ENCODE peak calls at places on chromosomes 2 and 18, in eight cellular contexts. L, I, S, K, F, U, M and E are unnamed samples.

GRCh38 chr2:157173740-157174184 is 83.7 kb upstream of the GALNT5 start:
- DNase-seq in U (no peak), M (no peak), F (peak), L (no peak), K (no peak), S (peak), I (peak), E (no peak)

GRCh38 chr18:50720281-50720680 is 99.5 kb downstream of the MRO start:
- DNase-seq in L (no peak), I (no peak), F (no peak), M (no peak), S (no peak), U (no peak), K (no peak), E (no peak)

GRCh38 chr2:216695401-216695821 is at the start of gene IGFBP5:
- DNase-seq in I (peak), M (no peak), F (peak), U (peak), L (peak), K (peak), S (peak), E (no peak)

GRCh38 chr2:220198911-220199310 is 571.5 kb downstream of the SLC4A3 start:
- DNase-seq in K (no peak), M (no peak), S (no peak), I (peak), F (peak), U (peak), L (no peak), E (no peak)

GRCh38 chr18:55326134-55326533 is 261.9 kb downstream of the TCF4 start:
- DNase-seq in S (no peak), I (no peak), U (no peak), K (no peak), L (no peak), M (no peak), F (no peak), E (no peak)

GRCh38 chr2:236731767-236732580 is 162.3 kb downstream of the ACKR3 start:
- DNase-seq in K (no peak), U (no peak), I (no peak), L (no peak), M (no peak), S (no peak), F (peak), E (no peak)

GRCh38 chr2:238169708-238170251 is 11.0 kb downstream of the ERFE start:
- DNase-seq in L (no peak), K (no peak), M (no peak), S (peak), F (peak), I (peak), U (no peak), E (no peak)

GRCh38 chr2:134074619-134075018 is 179.3 kb upstream of the MGAT5 start:
- DNase-seq in I (no peak), K (no peak), U (no peak), F (no peak), L (no peak), S (no peak), M (no peak), E (no peak)

GRCh38 chr2:12769492-12770105 is 52.9 kb downstream of the TRIB2 start:
- DNase-seq in S (no peak), F (no peak), L (no peak), I (no peak), K (peak), M (no peak), U (no peak), E (no peak)

GRCh38 chr2:20264629-20265028 is 39.7 kb upstream of the SDC1 start:
- DNase-seq in K (no peak), U (no peak), S (no peak), L (no peak), I (no peak), M (no peak), F (no peak), E (no peak)

GRCh38 chr2:113157897-113158753 is 15.6 kb upstream of the PSD4 start:
- DNase-seq in I (no peak), U (no peak), F (peak), S (no peak), K (no peak), L (no peak), M (no peak), E (no peak)

GRCh38 chr2:224894356-224894755 is 147.9 kb downstream of the DOCK10 start:
- DNase-seq in F (peak), L (no peak), U (no peak), K (no peak), S (no peak), M (peak), I (no peak), E (no peak)

GRCh38 chr18:2590303-2590702 is 18.9 kb downstream of the NDC80 start:
- DNase-seq in U (no peak), S (no peak), L (no peak), K (no peak), F (no peak), I (no peak), M (no peak), E (no peak)

GRCh38 chr2:12819098-12819465 is 102.3 kb downstream of the TRIB2 start:
- DNase-seq in F (peak), K (no peak), U (no peak), M (no peak), I (peak), S (no peak), L (no peak), E (no peak)

GRCh38 chr2:230716588-230716987 is 3.9 kb downstream of the CAB39 start:
- DNase-seq in I (no peak), U (no peak), S (no peak), L (no peak), M (no peak), K (no peak), F (no peak), E (no peak)

GRCh38 chr18:36067118-36067957 is at the start of gene RPRD1A:
- DNase-seq in F (peak), M (peak), I (peak), S (peak), U (peak), L (peak), K (peak), E (peak)

GRCh38 chr2:220394433-220394832 is 767.0 kb downstream of the SLC4A3 start:
- DNase-seq in U (peak), L (no peak), K (no peak), M (no peak), S (no peak), I (peak), F (peak), E (no peak)